ENCODE peak calls at places on chromosomes 4 and X, in six cellular contexts. One of them, this sample, is unnamed.

GRCh38 chr4:48778431-48779094 is 1.5 kb downstream of the FRYL start:
- DNase-seq in neural progenitor cell: no peak
- DNase-seq in GOT3: no peak
- DNase-seq in ovary: no peak
- DNase-seq in H9: no peak
- DNase-seq in HFF-Myc: no peak
- DNase-seq in this sample: no peak

GRCh38 chr4:992297-993110 is 700 bp downstream of the SLC26A1 start:
- DNase-seq in ovary: no peak
- DNase-seq in neural progenitor cell: no peak
- DNase-seq in GOT3: no peak
- DNase-seq in HFF-Myc: no peak
- DNase-seq in H9: no peak
- DNase-seq in this sample: no peak

GRCh38 chr4:71732706-71733105 is 51.2 kb downstream of the GC start:
- DNase-seq in ovary: no peak
- DNase-seq in H9: no peak
- DNase-seq in GOT3: no peak
- DNase-seq in neural progenitor cell: peak
- DNase-seq in HFF-Myc: peak
- DNase-seq in this sample: no peak

GRCh38 chr4:17781831-17782287 is 438 bp upstream of the FAM184B start:
- DNase-seq in GOT3: no peak
- DNase-seq in neural progenitor cell: peak
- DNase-seq in H9: no peak
- DNase-seq in HFF-Myc: no peak
- DNase-seq in ovary: no peak
- DNase-seq in this sample: no peak

GRCh38 chrX:71107762-71108360 is 1.3 kb upstream of the CXorf65 start:
- DNase-seq in GOT3: no peak
- DNase-seq in neural progenitor cell: no peak
- DNase-seq in HFF-Myc: no peak
- DNase-seq in ovary: no peak
- DNase-seq in H9: no peak
- DNase-seq in this sample: no peak

GRCh38 chr4:166506051-166506450 is 633.0 kb downstream of the TLL1 start:
- DNase-seq in H9: no peak
- DNase-seq in GOT3: no peak
- DNase-seq in ovary: no peak
- DNase-seq in HFF-Myc: no peak
- DNase-seq in neural progenitor cell: peak
- DNase-seq in this sample: no peak

GRCh38 chrX:139750390-139750789 is 42.4 kb upstream of the MCF2 start:
- DNase-seq in HFF-Myc: no peak
- DNase-seq in ovary: no peak
- DNase-seq in GOT3: no peak
- DNase-seq in H9: no peak
- DNase-seq in neural progenitor cell: no peak
- DNase-seq in this sample: no peak

GRCh38 chrX:110021180-110022022 is 18.5 kb downstream of the TMEM164 start:
- DNase-seq in ovary: no peak
- DNase-seq in HFF-Myc: no peak
- DNase-seq in neural progenitor cell: no peak
- DNase-seq in GOT3: no peak
- DNase-seq in H9: no peak
- DNase-seq in this sample: no peak

GRCh38 chr4:37549003-37549402 is 137.2 kb downstream of the RELL1 start:
- DNase-seq in neural progenitor cell: no peak
- DNase-seq in HFF-Myc: no peak
- DNase-seq in ovary: no peak
- DNase-seq in GOT3: no peak
- DNase-seq in H9: no peak
- DNase-seq in this sample: no peak

GRCh38 chr4:38141808-38142500 is 181.8 kb downstream of the PTTG2 start:
- DNase-seq in neural progenitor cell: no peak
- DNase-seq in HFF-Myc: no peak
- DNase-seq in H9: no peak
- DNase-seq in GOT3: no peak
- DNase-seq in ovary: no peak
- DNase-seq in this sample: peak

GRCh38 chr4:124337874-124338273 is 374.7 kb downstream of the ANKRD50 start:
- DNase-seq in GOT3: no peak
- DNase-seq in ovary: peak
- DNase-seq in HFF-Myc: peak
- DNase-seq in neural progenitor cell: no peak
- DNase-seq in H9: no peak
- DNase-seq in this sample: no peak

GRCh38 chr4:160514126-160514525 is 1411.2 kb downstream of the RAPGEF2 start:
- DNase-seq in HFF-Myc: no peak
- DNase-seq in ovary: no peak
- DNase-seq in neural progenitor cell: no peak
- DNase-seq in H9: no peak
- DNase-seq in GOT3: no peak
- DNase-seq in this sample: no peak

GRCh38 chr4:19349416-19349815 is 902.3 kb upstream of the SLIT2 start:
- DNase-seq in HFF-Myc: no peak
- DNase-seq in ovary: no peak
- DNase-seq in neural progenitor cell: no peak
- DNase-seq in H9: no peak
- DNase-seq in GOT3: no peak
- DNase-seq in this sample: no peak

This sample was measured in suprapubic skin.